ENCODE peak calls at places on chromosomes 3 and 15, in eight cellular contexts. One of them, this sample, is unnamed.

GRCh38 chr3:188490416-188490815 is 336.5 kb downstream of the LPP start:
- DNase-seq in cardiac muscle cell: no peak
- DNase-seq in M059J: no peak
- DNase-seq in GM13976: no peak
- DNase-seq in adrenal gland: no peak
- DNase-seq in Kasumi-1: no peak
- DNase-seq in stromal cell of bone marrow: no peak
- DNase-seq in NCI-H1694: no peak
- DNase-seq in this sample: no peak

GRCh38 chr15:95875141-95875643 is 455.3 kb upstream of the NR2F2 start:
- DNase-seq in cardiac muscle cell: no peak
- DNase-seq in M059J: peak
- DNase-seq in GM13976: no peak
- DNase-seq in adrenal gland: peak
- DNase-seq in Kasumi-1: peak
- DNase-seq in stromal cell of bone marrow: peak
- DNase-seq in NCI-H1694: no peak
- DNase-seq in this sample: peak

GRCh38 chr3:7238565-7239295 is 377.8 kb downstream of the GRM7 start:
- DNase-seq in cardiac muscle cell: no peak
- DNase-seq in M059J: no peak
- DNase-seq in GM13976: no peak
- DNase-seq in adrenal gland: peak
- DNase-seq in Kasumi-1: no peak
- DNase-seq in stromal cell of bone marrow: no peak
- DNase-seq in NCI-H1694: no peak
- DNase-seq in this sample: no peak

GRCh38 chr3:185552358-185552877 is at the start of gene LIPH:
- DNase-seq in cardiac muscle cell: peak
- DNase-seq in M059J: peak
- DNase-seq in GM13976: peak
- DNase-seq in adrenal gland: no peak
- DNase-seq in Kasumi-1: peak
- DNase-seq in stromal cell of bone marrow: peak
- DNase-seq in NCI-H1694: no peak
- DNase-seq in this sample: peak

GRCh38 chr3:117920240-117920923 is 1114.3 kb downstream of the IGSF11 start:
- DNase-seq in cardiac muscle cell: peak
- DNase-seq in M059J: no peak
- DNase-seq in GM13976: no peak
- DNase-seq in adrenal gland: no peak
- DNase-seq in Kasumi-1: no peak
- DNase-seq in stromal cell of bone marrow: no peak
- DNase-seq in NCI-H1694: no peak
- DNase-seq in this sample: no peak

GRCh38 chr3:155325263-155325835 is 31.9 kb upstream of the STRIT1 start:
- DNase-seq in cardiac muscle cell: no peak
- DNase-seq in M059J: peak
- DNase-seq in GM13976: no peak
- DNase-seq in adrenal gland: no peak
- DNase-seq in Kasumi-1: no peak
- DNase-seq in stromal cell of bone marrow: no peak
- DNase-seq in NCI-H1694: no peak
- DNase-seq in this sample: peak

GRCh38 chr15:74396445-74397238 is 29.2 kb upstream of the CYP11A1 start:
- DNase-seq in cardiac muscle cell: peak
- DNase-seq in M059J: peak
- DNase-seq in GM13976: peak
- DNase-seq in adrenal gland: no peak
- DNase-seq in Kasumi-1: peak
- DNase-seq in stromal cell of bone marrow: no peak
- DNase-seq in NCI-H1694: no peak
- DNase-seq in this sample: peak

GRCh38 chr3:51360806-51361205 is 24.3 kb upstream of the MANF start:
- DNase-seq in cardiac muscle cell: no peak
- DNase-seq in M059J: no peak
- DNase-seq in GM13976: no peak
- DNase-seq in adrenal gland: no peak
- DNase-seq in Kasumi-1: no peak
- DNase-seq in stromal cell of bone marrow: no peak
- DNase-seq in NCI-H1694: no peak
- DNase-seq in this sample: no peak

GRCh38 chr3:111980716-111981456 is 2.1 kb downstream of the ABHD10 start:
- DNase-seq in cardiac muscle cell: no peak
- DNase-seq in M059J: no peak
- DNase-seq in GM13976: no peak
- DNase-seq in adrenal gland: no peak
- DNase-seq in Kasumi-1: no peak
- DNase-seq in stromal cell of bone marrow: no peak
- DNase-seq in NCI-H1694: no peak
- DNase-seq in this sample: no peak

GRCh38 chr3:130084581-130084980 is 3.0 kb downstream of the ALG1L2 start:
- DNase-seq in cardiac muscle cell: no peak
- DNase-seq in M059J: no peak
- DNase-seq in GM13976: no peak
- DNase-seq in adrenal gland: no peak
- DNase-seq in Kasumi-1: no peak
- DNase-seq in stromal cell of bone marrow: no peak
- DNase-seq in NCI-H1694: no peak
- DNase-seq in this sample: no peak

GRCh38 chr3:51970606-51971300 is 3.1 kb downstream of the ABHD14B start:
- DNase-seq in cardiac muscle cell: no peak
- DNase-seq in M059J: no peak
- DNase-seq in GM13976: no peak
- DNase-seq in adrenal gland: no peak
- DNase-seq in Kasumi-1: no peak
- DNase-seq in stromal cell of bone marrow: no peak
- DNase-seq in NCI-H1694: no peak
- DNase-seq in this sample: no peak